ENCODE peak calls at places on chromosomes 12 and 14, in seven cellular contexts. W is HCT116, S is HepG2, O is SK-N-SH, L is GM12878, K is H1, C is K562. P is an unnamed sample.

GRCh38 chr14:34187061-34187460 is 236.2 kb upstream of the EGLN3 start:
- DNase-seq in W (no peak), S (no peak), O (no peak), L (no peak), K (no peak), C (no peak), P (no peak)

GRCh38 chr12:127928178-127928577 is 338.8 kb upstream of the TMEM132C start:
- DNase-seq in W (no peak), S (no peak), O (no peak), L (no peak), K (no peak), C (no peak), P (no peak)

GRCh38 chr12:57890191-57891120 is 43.9 kb upstream of the CTDSP2 start:
- DNase-seq in W (no peak), S (no peak), O (no peak), L (no peak), K (no peak), C (no peak), P (no peak)

GRCh38 chr14:102697125-102697900 is 79.9 kb upstream of the TRAF3 start:
- DNase-seq in W (no peak), S (peak), O (no peak), L (no peak), K (no peak), C (no peak), P (no peak)

GRCh38 chr12:19953734-19954133 is 414.6 kb upstream of the PDE3A start:
- DNase-seq in W (no peak), S (no peak), O (no peak), L (no peak), K (no peak), C (no peak), P (no peak)

GRCh38 chr12:84198294-84198946 is 714.2 kb downstream of the SLC6A15 start:
- DNase-seq in W (no peak), S (no peak), O (no peak), L (no peak), K (no peak), C (no peak), P (no peak)

GRCh38 chr12:115988629-115989563 is 288.6 kb downstream of the MED13L start:
- DNase-seq in W (no peak), S (no peak), O (no peak), L (no peak), K (no peak), C (no peak), P (no peak)

GRCh38 chr14:92978229-92979021 is 55.5 kb downstream of the CHGA start:
- DNase-seq in W (no peak), S (no peak), O (no peak), L (no peak), K (no peak), C (no peak), P (no peak)

GRCh38 chr14:101876539-101876938 is 87.8 kb upstream of the DYNC1H1 start:
- DNase-seq in W (no peak), S (no peak), O (peak), L (peak), K (no peak), C (no peak), P (no peak)

GRCh38 chr12:63151898-63152700 is 1.1 kb upstream of the AVPR1A start:
- DNase-seq in W (peak), S (peak), O (peak), L (no peak), K (no peak), C (peak), P (peak)

GRCh38 chr12:43982544-43982943 is 146.7 kb downstream of the TMEM117 start:
- DNase-seq in W (no peak), S (no peak), O (no peak), L (no peak), K (no peak), C (no peak), P (no peak)

GRCh38 chr12:50302686-50303085 is 19.4 kb upstream of the LIMA1 start:
- DNase-seq in W (no peak), S (no peak), O (no peak), L (no peak), K (no peak), C (no peak), P (no peak)

GRCh38 chr14:94653321-94653720 is 41.1 kb downstream of the SERPINA3 start:
- DNase-seq in W (no peak), S (no peak), O (no peak), L (no peak), K (no peak), C (no peak), P (no peak)

GRCh38 chr12:92987846-92988621 is 58.9 kb upstream of the EEA1 start:
- DNase-seq in W (no peak), S (peak), O (no peak), L (peak), K (peak), C (no peak), P (no peak)

GRCh38 chr12:127810026-127810425 is 456.9 kb upstream of the TMEM132C start:
- DNase-seq in W (no peak), S (no peak), O (no peak), L (no peak), K (no peak), C (no peak), P (no peak)

GRCh38 chr12:19382111-19382526 is 57.2 kb upstream of the AEBP2 start:
- DNase-seq in W (no peak), S (peak), O (no peak), L (peak), K (no peak), C (no peak), P (no peak)

GRCh38 chr12:96195845-96196451 is 1.8 kb downstream of the ELK3 start:
- DNase-seq in W (no peak), S (no peak), O (peak), L (no peak), K (no peak), C (peak), P (no peak)

GRCh38 chr14:61553730-61554641 is 141.3 kb upstream of the HIF1A start:
- DNase-seq in W (no peak), S (peak), O (no peak), L (no peak), K (no peak), C (no peak), P (no peak)

GRCh38 chr12:85373045-85373444 is 93.0 kb downstream of the ALX1 start:
- DNase-seq in W (no peak), S (no peak), O (no peak), L (no peak), K (no peak), C (no peak), P (no peak)

GRCh38 chr14:36661506-36662257 is at the start of gene PAX9:
- DNase-seq in W (peak), S (peak), O (peak), L (peak), K (peak), C (peak), P (peak)

GRCh38 chr12:10392394-10392930 is 2.6 kb upstream of the KLRK1 start:
- DNase-seq in W (peak), S (no peak), O (no peak), L (peak), K (no peak), C (peak), P (peak)

DNA sequence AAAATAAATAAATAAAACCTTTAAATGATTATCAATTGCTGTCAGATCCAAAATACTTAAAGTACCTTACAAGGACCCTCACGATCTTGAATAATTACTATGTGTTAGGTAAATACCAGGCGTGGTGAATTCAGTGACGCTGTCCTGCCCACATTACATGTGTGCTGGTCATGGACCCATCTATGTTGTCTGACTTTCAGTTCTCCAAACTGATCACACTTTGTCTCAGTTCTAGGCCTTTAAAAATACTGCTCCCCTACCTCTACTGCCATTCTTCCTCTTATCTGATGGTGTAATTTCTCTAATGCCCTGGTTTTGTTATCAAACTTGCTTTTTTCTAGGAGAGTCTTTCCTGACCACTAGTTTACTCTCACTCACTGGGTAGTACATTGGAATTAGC is 520.7 kb downstream of the TRHDE start:
- DNase-seq in W (no peak), S (no peak), O (no peak), L (no peak), K (no peak), C (no peak), P (no peak)
- TF ChIP-seq JUND in W (no peak), S (no peak), O (no peak), L (no peak), K (no peak), C (no peak), P (no peak)

GRCh38 chr14:73125169-73125588 is 11.1 kb upstream of the PSEN1 start:
- DNase-seq in W (no peak), S (no peak), O (no peak), L (no peak), K (no peak), C (no peak), P (no peak)
- TF ChIP-seq JUND in W (no peak), S (no peak), O (no peak), L (no peak), K (no peak), C (no peak), P (no peak)

GRCh38 chr12:123152823-123153222 is 1.9 kb upstream of the PITPNM2 start:
- DNase-seq in W (no peak), S (no peak), O (no peak), L (no peak), K (no peak), C (no peak), P (no peak)
- TF ChIP-seq JUND in W (no peak), S (no peak), O (no peak), L (no peak), K (no peak), C (no peak), P (no peak)

GRCh38 chr12:65695077-65695865 is 129.0 kb upstream of the HMGA2 start:
- DNase-seq in W (peak), S (peak), O (no peak), L (no peak), K (no peak), C (peak), P (no peak)
- TF ChIP-seq JUND in W (peak), S (no peak), O (peak), L (no peak), K (no peak), C (no peak), P (no peak)

GRCh38 chr12:15525414-15525813 is 203.1 kb downstream of the PTPRO start:
- DNase-seq in W (no peak), S (no peak), O (no peak), L (no peak), K (no peak), C (no peak), P (no peak)

GRCh38 chr12:15520844-15521243 is 198.5 kb downstream of the PTPRO start:
- DNase-seq in W (no peak), S (no peak), O (no peak), L (no peak), K (no peak), C (no peak), P (no peak)

GRCh38 chr12:15526033-15526432 is 203.7 kb downstream of the PTPRO start:
- DNase-seq in W (peak), S (no peak), O (no peak), L (peak), K (no peak), C (no peak), P (peak)

GRCh38 chr12:15520083-15520482 is 197.8 kb downstream of the PTPRO start:
- DNase-seq in W (no peak), S (no peak), O (no peak), L (no peak), K (no peak), C (no peak), P (no peak)

GRCh38 chr12:15522574-15523187 is 200.4 kb downstream of the PTPRO start:
- DNase-seq in W (peak), S (peak), O (peak), L (no peak), K (no peak), C (peak), P (peak)
- TF ChIP-seq JUND in W (no peak), S (no peak), O (no peak), L (no peak), K (no peak), C (no peak), P (no peak)

GRCh38 chr12:113299619-113300237 is 35.2 kb downstream of the SLC8B1 start:
- DNase-seq in W (peak), S (peak), O (peak), L (no peak), K (no peak), C (peak), P (peak)
- TF ChIP-seq JUND in W (peak), S (no peak), O (no peak), L (no peak), K (peak), C (peak), P (no peak)

GRCh38 chr14:81946808-81947798 is 413.4 kb upstream of the SEL1L start:
- DNase-seq in W (no peak), S (no peak), O (no peak), L (no peak), K (no peak), C (no peak), P (no peak)
- TF ChIP-seq JUND in W (no peak), S (no peak), O (no peak), L (no peak), K (no peak), C (no peak), P (no peak)

DNA sequence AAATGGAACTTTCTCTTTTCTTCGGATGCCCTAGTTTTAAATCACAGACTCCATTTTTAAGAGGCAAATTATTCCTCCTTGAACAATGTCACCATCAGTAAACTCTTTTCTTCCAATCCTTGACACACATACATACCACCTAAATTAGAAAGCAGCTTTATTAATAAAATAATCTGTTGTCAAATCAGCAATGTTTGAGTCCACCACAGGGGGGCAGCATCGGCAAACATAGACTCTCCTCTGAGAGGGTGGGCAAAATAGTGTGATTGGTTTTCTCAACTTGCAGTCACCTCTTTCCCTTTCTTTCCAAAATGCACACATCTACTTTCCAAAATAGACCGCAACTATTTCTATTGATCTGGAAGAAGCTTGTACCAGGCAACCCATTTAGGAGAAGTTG is 438.4 kb upstream of the OR4E1 start:
- DNase-seq in W (no peak), S (peak), O (peak), L (no peak), K (peak), C (peak), P (no peak)
- TF ChIP-seq JUND in W (no peak), S (no peak), O (no peak), L (no peak), K (no peak), C (no peak), P (no peak)

DNA sequence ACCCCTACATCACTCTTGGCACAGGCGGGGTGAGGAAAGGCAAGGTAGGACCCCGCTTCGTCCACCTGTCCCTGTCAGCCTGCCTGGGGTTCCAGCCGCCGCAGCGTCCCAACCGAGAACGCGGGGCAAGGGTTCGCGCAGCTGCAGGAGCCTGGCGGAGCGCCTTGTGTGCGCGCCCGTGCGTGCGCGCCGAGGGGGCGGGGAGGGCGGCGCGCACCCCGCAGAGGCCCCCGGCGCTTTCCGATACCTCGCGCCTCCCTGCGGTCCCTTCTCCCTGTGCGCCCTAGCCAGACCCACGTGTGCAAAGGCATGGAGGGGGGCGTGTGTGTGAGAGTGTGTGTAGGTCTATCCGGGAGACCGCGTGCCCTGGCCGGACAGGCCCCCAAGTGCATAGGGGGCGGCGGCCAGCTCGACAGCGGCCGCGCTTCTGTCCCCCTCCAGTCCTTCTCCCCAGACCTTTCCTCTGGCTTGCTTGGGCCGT is 122.4 kb downstream of the TSPAN9 start:
- DNase-seq in W (no peak), S (no peak), O (peak), L (no peak), K (peak), C (no peak), P (no peak)
- TF ChIP-seq JUND in W (no peak), S (no peak), O (no peak), L (no peak), K (no peak), C (no peak), P (no peak)

P was measured in T47D.